ENCODE peak calls at places on chromosomes 11 and 22, in four cellular contexts. W is GM12865, T is AG04449, D is fibroblast of mammary gland. Q is an unnamed sample.

GRCh38 chr22:39292561-39293074 is 26.8 kb downstream of the RPL3 start:
- DNase-seq in D (peak), W (peak), T (peak), Q (peak)

GRCh38 chr11:1360835-1361357 is 28.8 kb upstream of the BRSK2 start:
- DNase-seq in T (no peak), W (no peak), D (no peak), Q (no peak)

GRCh38 chr11:77115956-77116355 is 12.1 kb upstream of the MYO7A start:
- DNase-seq in D (no peak), W (no peak), T (no peak), Q (no peak)

GRCh38 chr11:17822021-17822781 is 87.6 kb downstream of the KCNC1 start:
- DNase-seq in T (peak), W (no peak), D (peak), Q (no peak)

GRCh38 chr22:50281957-50282356 is 11.8 kb upstream of the MAPK11 start:
- DNase-seq in D (no peak), T (no peak), W (no peak), Q (no peak)

GRCh38 chr11:72613977-72614376 is 60.2 kb downstream of the PDE2A start:
- DNase-seq in D (no peak), T (no peak), W (peak), Q (no peak)

GRCh38 chr11:26330255-26330654 is 1.7 kb upstream of the ANO3 start:
- DNase-seq in D (no peak), T (no peak), W (no peak), Q (no peak)

GRCh38 chr11:17542249-17542648 is 2.0 kb downstream of the USH1C start:
- DNase-seq in T (no peak), W (no peak), D (no peak), Q (no peak)

GRCh38 chr11:29320196-29320595 is 696.6 kb downstream of the KCNA4 start:
- DNase-seq in W (no peak), T (no peak), D (peak), Q (no peak)

GRCh38 chr22:30340911-30341685 is 14.4 kb upstream of the TBC1D10A start:
- DNase-seq in W (no peak), D (no peak), T (no peak), Q (no peak)

GRCh38 chr11:47179655-47179991 is 2.9 kb upstream of the ARFGAP2 start:
- DNase-seq in W (peak), D (peak), T (no peak), Q (no peak)

GRCh38 chr11:124108158-124108557 is 7.1 kb upstream of the VWA5A start:
- DNase-seq in W (peak), T (no peak), D (peak), Q (no peak)

GRCh38 chr11:59865031-59865430 is 1.3 kb downstream of the TCN1 start:
- DNase-seq in D (no peak), T (no peak), W (no peak), Q (no peak)

GRCh38 chr11:11313426-11313825 is 39.6 kb downstream of the CSNK2A3 start:
- DNase-seq in W (no peak), D (peak), T (no peak), Q (peak)

DNA sequence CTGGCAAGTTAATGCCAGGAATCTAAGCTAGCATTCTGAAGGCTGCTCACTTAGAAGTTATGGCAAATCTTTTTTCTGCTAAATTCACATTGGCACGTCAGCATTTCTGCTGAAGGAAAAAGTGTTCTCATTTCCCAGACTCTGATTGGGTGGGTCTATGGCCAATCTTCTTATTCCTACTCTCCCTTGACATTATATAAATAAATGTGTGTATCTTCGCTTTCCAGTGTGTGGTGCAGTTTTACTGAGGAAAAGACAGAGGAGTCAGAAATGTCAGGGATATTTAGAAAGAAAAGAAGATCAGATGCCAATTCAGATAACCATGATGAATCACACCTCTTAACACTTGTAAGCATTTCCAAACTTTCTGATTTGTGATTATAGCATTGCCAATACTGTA is 3.2 kb upstream of the BDNF start:
- DNase-seq in W (no peak), T (peak), D (peak), Q (no peak)
- TF ChIP-seq CTCF in W (no peak), T (no peak), D (no peak), Q (no peak)

GRCh38 chr11:45147871-45148270 is 1.4 kb downstream of the PRDM11 start:
- DNase-seq in T (no peak), W (no peak), D (no peak), Q (no peak)
- H3K4me3 ChIP-seq in T (peak), W (peak), D (peak), Q (peak)

GRCh38 chr11:32006799-32007388 is 84.0 kb upstream of the RCN1 start:
- DNase-seq in T (peak), D (peak), W (peak), Q (peak)
- TF ChIP-seq CTCF in T (peak), D (peak), W (peak), Q (peak)

DNA sequence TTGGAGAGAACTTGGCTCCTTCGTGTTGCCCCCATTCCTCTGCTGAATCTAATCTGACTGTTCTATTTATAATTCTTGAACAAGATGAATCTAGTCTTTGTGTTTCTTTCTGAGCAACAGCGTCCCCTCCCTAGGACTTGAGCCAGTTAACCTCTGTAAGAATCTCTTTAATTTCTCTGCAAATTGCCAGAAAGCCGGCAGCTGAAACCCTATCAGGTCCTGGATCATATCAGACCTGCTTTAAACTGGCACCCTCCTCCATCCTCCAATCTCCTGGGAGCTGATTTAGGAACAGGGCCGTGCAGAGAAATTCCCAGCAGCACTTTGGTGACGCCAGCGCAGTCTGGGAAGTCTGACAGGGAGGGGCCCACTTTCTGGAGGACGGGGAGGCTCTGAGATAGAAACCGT is 289.2 kb upstream of the SORL1-AS1 start:
- DNase-seq in T (no peak), D (peak), W (no peak), Q (no peak)
- H3K4me3 ChIP-seq in T (no peak), D (no peak), W (no peak), Q (no peak)

GRCh38 chr11:43825217-43825816 is 55.3 kb upstream of the ALKBH3 start:
- DNase-seq in T (no peak), W (no peak), D (peak), Q (no peak)
- TF ChIP-seq CTCF in T (peak), W (peak), D (peak), Q (peak)

GRCh38 chr11:71251159-71251721 is 1.1 kb downstream of the SHANK2 start:
- DNase-seq in W (no peak), D (no peak), T (no peak), Q (no peak)
- H3K4me3 ChIP-seq in W (no peak), D (peak), T (no peak), Q (no peak)

DNA sequence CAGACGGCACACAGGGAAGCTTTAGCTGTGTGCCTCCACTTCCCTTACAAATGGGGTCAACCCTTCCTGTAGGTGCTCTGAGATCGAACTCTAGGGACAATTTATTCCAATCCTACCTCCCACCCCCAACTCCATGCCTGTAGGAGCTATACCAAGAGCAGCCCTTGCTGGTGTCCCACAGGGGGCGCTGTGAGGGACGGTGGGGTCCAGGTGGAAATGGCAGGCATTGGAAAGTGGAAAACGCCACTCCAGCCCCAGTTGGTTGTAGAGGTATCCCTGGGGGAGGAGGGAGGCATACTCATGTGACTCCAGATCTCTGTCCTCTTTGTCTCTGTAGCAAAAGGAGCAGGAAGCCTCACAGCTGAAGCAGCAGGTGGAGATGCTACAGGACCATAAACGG is 161.3 kb downstream of the MYO18B start:
- DNase-seq in T (no peak), D (no peak), W (peak), Q (no peak)
- TF ChIP-seq CTCF in T (peak), D (no peak), W (peak), Q (peak)